ENCODE peak calls at places on chromosomes 13 and 19, in six cellular contexts. One of them, this sample, is unnamed.

GRCh38 chr13:35917252-35917941 is 213.8 kb downstream of the DCLK1 start:
- DNase-seq in AG09309: no peak
- DNase-seq in foreskin fibroblast: no peak
- DNase-seq in suprapubic skin: no peak
- DNase-seq in psoas muscle: no peak
- DNase-seq in kidney: no peak
- DNase-seq in this sample: no peak

GRCh38 chr13:49307365-49307764 is 59.6 kb downstream of the CDADC1 start:
- DNase-seq in AG09309: no peak
- DNase-seq in foreskin fibroblast: no peak
- DNase-seq in suprapubic skin: no peak
- DNase-seq in psoas muscle: peak; percentile 64
- DNase-seq in kidney: no peak
- DNase-seq in this sample: no peak

GRCh38 chr19:44856438-44857083 is 10.5 kb downstream of the NECTIN2 start:
- DNase-seq in AG09309: no peak
- DNase-seq in foreskin fibroblast: no peak
- DNase-seq in suprapubic skin: no peak
- DNase-seq in psoas muscle: no peak
- DNase-seq in kidney: no peak
- DNase-seq in this sample: no peak

GRCh38 chr13:108086678-108087077 is 128.7 kb downstream of the LIG4 start:
- DNase-seq in AG09309: peak; percentile 5
- DNase-seq in foreskin fibroblast: no peak
- DNase-seq in suprapubic skin: no peak
- DNase-seq in psoas muscle: no peak
- DNase-seq in kidney: no peak
- DNase-seq in this sample: no peak

GRCh38 chr13:71922191-71922590 is 55.2 kb upstream of the DACH1 start:
- DNase-seq in AG09309: no peak
- DNase-seq in foreskin fibroblast: no peak
- DNase-seq in suprapubic skin: no peak
- DNase-seq in psoas muscle: no peak
- DNase-seq in kidney: no peak
- DNase-seq in this sample: no peak

GRCh38 chr13:25046985-25047660 is 48.8 kb upstream of the PABPC3 start:
- DNase-seq in AG09309: no peak
- DNase-seq in foreskin fibroblast: peak; percentile 21
- DNase-seq in suprapubic skin: no peak
- DNase-seq in psoas muscle: no peak
- DNase-seq in kidney: peak; percentile 46
- DNase-seq in this sample: no peak

GRCh38 chr19:35797663-35798062 is 15.0 kb downstream of the PRODH2 start:
- DNase-seq in AG09309: no peak
- DNase-seq in foreskin fibroblast: no peak
- DNase-seq in suprapubic skin: peak; percentile 76
- DNase-seq in psoas muscle: no peak
- DNase-seq in kidney: no peak
- DNase-seq in this sample: no peak

GRCh38 chr19:16447015-16447384 is 24.8 kb downstream of the EPS15L1 start:
- DNase-seq in AG09309: peak; percentile 49
- DNase-seq in foreskin fibroblast: peak; percentile 86
- DNase-seq in suprapubic skin: peak; percentile 91
- DNase-seq in psoas muscle: peak; percentile 78
- DNase-seq in kidney: peak; percentile 88
- DNase-seq in this sample: peak; percentile 45

GRCh38 chr19:42069619-42070293 is at the start of gene GRIK5:
- DNase-seq in AG09309: no peak
- DNase-seq in foreskin fibroblast: no peak
- DNase-seq in suprapubic skin: no peak
- DNase-seq in psoas muscle: no peak
- DNase-seq in kidney: peak; percentile 68
- DNase-seq in this sample: no peak

GRCh38 chr19:54875506-54875905 is 1.5 kb downstream of the FCAR start:
- DNase-seq in AG09309: no peak
- DNase-seq in foreskin fibroblast: no peak
- DNase-seq in suprapubic skin: no peak
- DNase-seq in psoas muscle: no peak
- DNase-seq in kidney: no peak
- DNase-seq in this sample: no peak

GRCh38 chr13:54657588-54657987 is 1629.0 kb downstream of the OLFM4 start:
- DNase-seq in AG09309: no peak
- DNase-seq in foreskin fibroblast: no peak
- DNase-seq in suprapubic skin: no peak
- DNase-seq in psoas muscle: no peak
- DNase-seq in kidney: no peak
- DNase-seq in this sample: no peak

GRCh38 chr13:96809366-96810096 is 184.7 kb downstream of the OXGR1 start:
- DNase-seq in AG09309: no peak
- DNase-seq in foreskin fibroblast: no peak
- DNase-seq in suprapubic skin: no peak
- DNase-seq in psoas muscle: no peak
- DNase-seq in kidney: no peak
- DNase-seq in this sample: no peak

GRCh38 chr13:95154441-95154886 is 146.8 kb downstream of the ABCC4 start:
- DNase-seq in AG09309: no peak
- DNase-seq in foreskin fibroblast: peak; percentile 20
- DNase-seq in suprapubic skin: no peak
- DNase-seq in psoas muscle: no peak
- DNase-seq in kidney: no peak
- DNase-seq in this sample: no peak

GRCh38 chr19:35882074-35882832 is 13.9 kb downstream of the APLP1 start:
- DNase-seq in AG09309: peak; percentile 66
- DNase-seq in foreskin fibroblast: peak; percentile 68
- DNase-seq in suprapubic skin: no peak
- DNase-seq in psoas muscle: no peak
- DNase-seq in kidney: no peak
- DNase-seq in this sample: no peak

GRCh38 chr13:75812751-75813181 is 176.6 kb downstream of the LMO7 start:
- DNase-seq in AG09309: no peak
- DNase-seq in foreskin fibroblast: no peak
- DNase-seq in suprapubic skin: no peak
- DNase-seq in psoas muscle: no peak
- DNase-seq in kidney: no peak
- DNase-seq in this sample: no peak

GRCh38 chr13:48634631-48635030 is 19.1 kb upstream of the CYSLTR2 start:
- DNase-seq in AG09309: no peak
- DNase-seq in foreskin fibroblast: no peak
- DNase-seq in suprapubic skin: no peak
- DNase-seq in psoas muscle: no peak
- DNase-seq in kidney: no peak
- DNase-seq in this sample: no peak

GRCh38 chr13:74087304-74087703 is 46.9 kb downstream of the KLF12 start:
- DNase-seq in AG09309: no peak
- DNase-seq in foreskin fibroblast: no peak
- DNase-seq in suprapubic skin: no peak
- DNase-seq in psoas muscle: no peak
- DNase-seq in kidney: no peak
- DNase-seq in this sample: no peak

GRCh38 chr19:4474504-4475136 is 2.5 kb downstream of the HDGFL2 start:
- DNase-seq in AG09309: no peak
- DNase-seq in foreskin fibroblast: peak; percentile 37
- DNase-seq in suprapubic skin: no peak
- DNase-seq in psoas muscle: no peak
- DNase-seq in kidney: no peak
- DNase-seq in this sample: no peak

GRCh38 chr13:81473366-81473899 is 1132.5 kb upstream of the SPRY2 start:
- DNase-seq in AG09309: no peak
- DNase-seq in foreskin fibroblast: no peak
- DNase-seq in suprapubic skin: no peak
- DNase-seq in psoas muscle: no peak
- DNase-seq in kidney: no peak
- DNase-seq in this sample: no peak

GRCh38 chr19:10007811-10008211 is 2.5 kb downstream of the COL5A3 start:
- DNase-seq in AG09309: no peak
- DNase-seq in foreskin fibroblast: peak; percentile 38
- DNase-seq in suprapubic skin: no peak
- DNase-seq in psoas muscle: peak; percentile 43
- DNase-seq in kidney: peak; percentile 86
- DNase-seq in this sample: no peak

GRCh38 chr13:86922936-86923335 is 748.2 kb upstream of the SLITRK5 start:
- DNase-seq in AG09309: no peak
- DNase-seq in foreskin fibroblast: no peak
- DNase-seq in suprapubic skin: no peak
- DNase-seq in psoas muscle: no peak
- DNase-seq in kidney: no peak
- DNase-seq in this sample: no peak

GRCh38 chr19:35248310-35249145 is at the start of gene LSR:
- DNase-seq in AG09309: no peak
- DNase-seq in foreskin fibroblast: no peak
- DNase-seq in suprapubic skin: peak; percentile 88
- DNase-seq in psoas muscle: peak; percentile 47
- DNase-seq in kidney: peak; percentile 97
- DNase-seq in this sample: peak; percentile 89

GRCh38 chr13:94009696-94010095 is 469.8 kb downstream of the DCT start:
- DNase-seq in AG09309: peak; percentile 17
- DNase-seq in foreskin fibroblast: peak; percentile 38
- DNase-seq in suprapubic skin: no peak
- DNase-seq in psoas muscle: no peak
- DNase-seq in kidney: no peak
- DNase-seq in this sample: no peak

GRCh38 chr19:56347163-56347778 is 32.6 kb upstream of the ZSCAN5A start:
- DNase-seq in AG09309: no peak
- DNase-seq in foreskin fibroblast: no peak
- DNase-seq in suprapubic skin: no peak
- DNase-seq in psoas muscle: no peak
- DNase-seq in kidney: no peak
- DNase-seq in this sample: no peak

GRCh38 chr19:5292843-5293606 is 47.6 kb downstream of the PTPRS start:
- DNase-seq in AG09309: no peak
- DNase-seq in foreskin fibroblast: peak; percentile 72
- DNase-seq in suprapubic skin: no peak
- DNase-seq in psoas muscle: peak; percentile 71
- DNase-seq in kidney: peak; percentile 92
- DNase-seq in this sample: peak; percentile 72

GRCh38 chr13:106314417-106314816 is 221.0 kb downstream of the EFNB2 start:
- DNase-seq in AG09309: no peak
- DNase-seq in foreskin fibroblast: no peak
- DNase-seq in suprapubic skin: no peak
- DNase-seq in psoas muscle: no peak
- DNase-seq in kidney: no peak
- DNase-seq in this sample: no peak

GRCh38 chr19:5615756-5616327 is 6.7 kb downstream of the SAFB2 start:
- DNase-seq in AG09309: no peak
- DNase-seq in foreskin fibroblast: no peak
- DNase-seq in suprapubic skin: no peak
- DNase-seq in psoas muscle: no peak
- DNase-seq in kidney: no peak
- DNase-seq in this sample: no peak

GRCh38 chr13:38564751-38565150 is 122.1 kb upstream of the FREM2 start:
- DNase-seq in AG09309: no peak
- DNase-seq in foreskin fibroblast: no peak
- DNase-seq in suprapubic skin: no peak
- DNase-seq in psoas muscle: no peak
- DNase-seq in kidney: no peak
- DNase-seq in this sample: no peak

DNA sequence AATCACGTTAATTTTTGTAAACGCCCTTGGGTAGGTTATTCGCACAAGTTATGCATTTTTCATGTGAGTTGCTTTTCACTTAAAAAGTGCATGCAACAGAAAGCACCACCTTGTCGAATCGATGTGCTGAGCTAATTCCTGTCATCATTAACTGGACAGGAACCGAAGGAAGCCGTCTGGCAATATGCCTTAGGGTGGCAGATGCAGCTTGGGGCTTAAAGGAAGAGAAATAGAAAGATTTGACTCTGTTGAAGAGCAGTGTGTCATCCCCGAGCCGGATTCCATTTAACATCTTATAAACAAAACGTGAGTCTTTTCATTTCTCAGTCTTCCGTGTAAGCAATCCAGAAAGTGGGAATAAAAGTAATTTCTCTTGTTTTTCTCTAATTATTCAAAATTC is 70.0 kb downstream of the ATP11A start:
- DNase-seq in AG09309: no peak
- DNase-seq in foreskin fibroblast: no peak
- DNase-seq in suprapubic skin: no peak
- DNase-seq in psoas muscle: no peak
- DNase-seq in kidney: no peak
- DNase-seq in this sample: no peak
- TF ChIP-seq CTCF in AG09309: no peak
- TF ChIP-seq CTCF in foreskin fibroblast: no peak
- TF ChIP-seq CTCF in suprapubic skin: no peak
- TF ChIP-seq CTCF in psoas muscle: no peak
- TF ChIP-seq CTCF in kidney: no peak
- TF ChIP-seq CTCF in this sample: no peak

DNA sequence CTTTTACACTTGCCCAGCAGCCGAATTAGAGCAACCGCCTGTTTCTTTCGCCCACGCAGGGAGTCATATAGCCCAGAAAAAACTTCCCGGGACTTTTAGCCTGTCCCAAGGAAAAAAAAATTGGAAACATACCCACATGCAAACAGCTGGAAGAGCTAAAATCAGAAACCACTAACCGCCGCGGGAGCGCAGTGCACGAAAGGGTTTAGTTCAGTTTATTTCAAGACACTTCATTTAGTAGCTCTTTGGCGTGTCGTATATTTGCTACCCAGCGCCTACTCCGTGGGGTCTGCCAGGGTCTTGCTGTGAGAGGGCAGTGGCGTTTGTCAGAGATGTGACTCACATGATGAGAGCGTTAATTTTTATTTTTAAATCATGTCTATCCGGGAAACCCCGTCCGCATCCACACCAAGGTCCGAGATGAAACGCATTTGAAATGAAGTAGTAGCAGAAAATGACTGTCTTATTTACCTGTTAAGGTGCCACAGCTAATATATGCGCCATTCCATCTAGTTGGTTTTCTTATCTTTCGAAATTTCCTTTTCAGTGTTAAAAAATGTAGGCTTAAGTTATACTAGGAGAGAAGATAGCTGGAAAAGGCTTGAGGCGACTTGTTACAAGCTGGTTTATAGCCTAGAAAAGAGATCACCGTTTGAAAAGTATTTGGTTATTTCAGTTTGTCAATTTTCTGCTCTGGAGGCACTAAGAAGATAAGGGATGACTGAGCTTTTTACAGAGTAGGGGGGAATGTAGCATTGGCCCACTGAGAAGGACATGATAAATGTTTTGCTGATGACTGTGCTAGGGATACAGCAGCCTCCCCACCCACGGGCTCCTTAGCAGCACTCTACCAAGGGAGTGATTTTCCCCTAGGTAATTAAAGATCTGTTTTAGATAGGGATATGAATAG is 1.7 kb downstream of the KLF5 start:
- DNase-seq in AG09309: peak; percentile 53
- DNase-seq in foreskin fibroblast: peak; percentile 77
- DNase-seq in suprapubic skin: no peak
- DNase-seq in psoas muscle: peak; percentile 33
- DNase-seq in kidney: no peak
- DNase-seq in this sample: peak; percentile 35
- H3K4me3 ChIP-seq in AG09309: peak overlapping the region; percentile 85
- H3K4me3 ChIP-seq in foreskin fibroblast: peak overlapping the region; percentile 74
- H3K4me3 ChIP-seq in suprapubic skin: peak overlapping the region; percentile 83
- H3K4me3 ChIP-seq in psoas muscle: peak overlapping the region; percentile 76
- H3K4me3 ChIP-seq in kidney: peak overlapping the region; percentile 85
- H3K4me3 ChIP-seq in this sample: peak overlapping the region; percentile 91

GRCh38 chr13:112513761-112514160 is 74.2 kb downstream of the TUBGCP3 start:
- DNase-seq in AG09309: no peak
- DNase-seq in foreskin fibroblast: no peak
- DNase-seq in suprapubic skin: no peak
- DNase-seq in psoas muscle: no peak
- DNase-seq in kidney: no peak
- DNase-seq in this sample: no peak
- TF ChIP-seq CTCF in AG09309: no peak
- TF ChIP-seq CTCF in foreskin fibroblast: no peak
- TF ChIP-seq CTCF in suprapubic skin: no peak
- TF ChIP-seq CTCF in psoas muscle: no peak
- TF ChIP-seq CTCF in kidney: no peak
- TF ChIP-seq CTCF in this sample: no peak

GRCh38 chr13:102487330-102487729 is 85.5 kb upstream of the FGF14 start:
- DNase-seq in AG09309: no peak
- DNase-seq in foreskin fibroblast: no peak
- DNase-seq in suprapubic skin: no peak
- DNase-seq in psoas muscle: no peak
- DNase-seq in kidney: no peak
- DNase-seq in this sample: no peak
- H3K4me3 ChIP-seq in AG09309: no peak overlapping the region
- H3K4me3 ChIP-seq in foreskin fibroblast: no peak overlapping the region
- H3K4me3 ChIP-seq in suprapubic skin: no peak overlapping the region
- H3K4me3 ChIP-seq in psoas muscle: no peak overlapping the region
- H3K4me3 ChIP-seq in kidney: no peak overlapping the region
- H3K4me3 ChIP-seq in this sample: no peak overlapping the region